ENCODE peak calls at places on chromosome 6, in ten cellular contexts. One of them, this sample, is unnamed.

GRCh38 chr6:137707590-137708360 is 159.3 kb upstream of the TNFAIP3 start:
- DNase-seq in brain microvascular endothelial cell: peak
- DNase-seq in suprapubic skin: no peak
- DNase-seq in uterus: peak
- DNase-seq in PC-3: peak
- DNase-seq in psoas muscle: peak
- DNase-seq in left lung: peak
- DNase-seq in glutamatergic neuron: peak
- DNase-seq in HL-60: no peak
- DNase-seq in mucosa of descending colon: peak
- DNase-seq in this sample: peak

GRCh38 chr6:34953084-34954025 is 64.3 kb downstream of the ANKS1A start:
- DNase-seq in glutamatergic neuron: no peak
- DNase-seq in uterus: no peak
- DNase-seq in psoas muscle: no peak
- DNase-seq in suprapubic skin: no peak
- DNase-seq in left lung: no peak
- DNase-seq in HL-60: no peak
- DNase-seq in PC-3: peak
- DNase-seq in mucosa of descending colon: no peak
- DNase-seq in brain microvascular endothelial cell: peak
- DNase-seq in this sample: peak

GRCh38 chr6:63537126-63537958 is 34.9 kb upstream of the LOC128125822 start:
- DNase-seq in mucosa of descending colon: no peak
- DNase-seq in suprapubic skin: no peak
- DNase-seq in PC-3: peak
- DNase-seq in psoas muscle: no peak
- DNase-seq in left lung: no peak
- DNase-seq in brain microvascular endothelial cell: no peak
- DNase-seq in glutamatergic neuron: no peak
- DNase-seq in uterus: no peak
- DNase-seq in HL-60: no peak
- DNase-seq in this sample: peak

GRCh38 chr6:157563611-157564284 is 182.8 kb downstream of the ZDHHC14 start:
- DNase-seq in brain microvascular endothelial cell: no peak
- DNase-seq in mucosa of descending colon: no peak
- DNase-seq in psoas muscle: no peak
- DNase-seq in PC-3: no peak
- DNase-seq in suprapubic skin: no peak
- DNase-seq in glutamatergic neuron: no peak
- DNase-seq in left lung: no peak
- DNase-seq in uterus: no peak
- DNase-seq in HL-60: no peak
- DNase-seq in this sample: no peak

GRCh38 chr6:11607381-11607780 is 69.8 kb downstream of the TMEM170B start:
- DNase-seq in mucosa of descending colon: no peak
- DNase-seq in brain microvascular endothelial cell: no peak
- DNase-seq in PC-3: no peak
- DNase-seq in psoas muscle: no peak
- DNase-seq in uterus: no peak
- DNase-seq in glutamatergic neuron: no peak
- DNase-seq in suprapubic skin: no peak
- DNase-seq in HL-60: no peak
- DNase-seq in left lung: no peak
- DNase-seq in this sample: no peak

GRCh38 chr6:164078551-164079274 is 664.2 kb downstream of the QKI start:
- DNase-seq in psoas muscle: no peak
- DNase-seq in glutamatergic neuron: no peak
- DNase-seq in suprapubic skin: no peak
- DNase-seq in mucosa of descending colon: no peak
- DNase-seq in brain microvascular endothelial cell: no peak
- DNase-seq in uterus: no peak
- DNase-seq in PC-3: no peak
- DNase-seq in left lung: no peak
- DNase-seq in HL-60: no peak
- DNase-seq in this sample: no peak

GRCh38 chr6:797479-798077 is 104.6 kb upstream of the EXOC2 start:
- DNase-seq in PC-3: peak
- DNase-seq in uterus: no peak
- DNase-seq in suprapubic skin: no peak
- DNase-seq in left lung: no peak
- DNase-seq in glutamatergic neuron: no peak
- DNase-seq in psoas muscle: no peak
- DNase-seq in HL-60: no peak
- DNase-seq in mucosa of descending colon: no peak
- DNase-seq in brain microvascular endothelial cell: peak
- DNase-seq in this sample: peak

GRCh38 chr6:44289726-44290125 is 19.5 kb downstream of the TMEM151B start:
- DNase-seq in mucosa of descending colon: no peak
- DNase-seq in left lung: no peak
- DNase-seq in psoas muscle: no peak
- DNase-seq in brain microvascular endothelial cell: no peak
- DNase-seq in HL-60: no peak
- DNase-seq in PC-3: no peak
- DNase-seq in uterus: no peak
- DNase-seq in glutamatergic neuron: no peak
- DNase-seq in suprapubic skin: no peak
- DNase-seq in this sample: no peak

DNA sequence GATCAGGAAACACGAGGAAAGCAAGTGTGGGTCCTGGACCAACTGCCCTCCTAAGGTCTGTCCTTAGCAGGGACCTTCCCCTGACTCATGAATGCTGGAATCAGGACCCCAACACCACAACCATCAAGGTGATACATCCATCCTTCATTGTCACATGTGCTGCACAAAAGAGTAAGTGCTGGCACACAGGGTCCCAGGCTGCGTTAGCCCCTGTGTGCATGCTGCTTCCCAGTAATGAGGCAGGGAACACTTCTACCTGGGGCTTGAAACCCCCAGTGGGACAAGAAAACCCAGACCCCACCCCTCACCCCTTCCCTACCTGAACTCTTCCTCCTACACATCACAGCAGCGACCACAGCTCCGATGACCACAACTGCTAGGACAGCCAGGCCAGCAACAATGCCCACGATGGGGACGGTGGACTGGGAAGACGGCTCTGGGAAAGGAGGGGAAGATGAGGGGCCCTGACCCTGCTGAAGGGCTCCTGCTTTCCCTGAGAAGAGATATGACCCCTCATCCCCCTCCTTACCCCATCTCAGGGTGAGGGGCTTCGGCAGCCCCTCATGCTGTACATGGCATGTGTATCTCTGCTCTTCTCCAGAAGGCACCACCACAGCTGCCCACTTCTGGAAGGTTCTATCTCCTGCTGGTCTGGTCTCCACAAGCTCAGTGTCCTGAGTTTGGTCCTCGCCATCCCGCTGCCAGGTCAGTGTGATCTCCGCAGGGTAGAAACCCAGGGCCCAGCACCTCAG is 2.0 kb downstream of the HLA-B start:
- DNase-seq in PC-3: no peak
- DNase-seq in brain microvascular endothelial cell: no peak
- DNase-seq in mucosa of descending colon: peak
- DNase-seq in suprapubic skin: no peak
- DNase-seq in psoas muscle: no peak
- DNase-seq in HL-60: peak
- DNase-seq in glutamatergic neuron: no peak
- DNase-seq in uterus: no peak
- DNase-seq in left lung: no peak
- DNase-seq in this sample: no peak
- TF ChIP-seq CTCF in PC-3: no peak
- TF ChIP-seq CTCF in brain microvascular endothelial cell: no peak
- TF ChIP-seq CTCF in mucosa of descending colon: no peak
- TF ChIP-seq CTCF in suprapubic skin: no peak
- TF ChIP-seq CTCF in psoas muscle: no peak
- TF ChIP-seq CTCF in HL-60: no peak
- TF ChIP-seq CTCF in glutamatergic neuron: no peak
- TF ChIP-seq CTCF in uterus: no peak
- TF ChIP-seq CTCF in left lung: no peak
- TF ChIP-seq CTCF in this sample: no peak

GRCh38 chr6:135182120-135182992 is 1.2 kb downstream of the MYB start:
- DNase-seq in suprapubic skin: no peak
- DNase-seq in mucosa of descending colon: peak
- DNase-seq in psoas muscle: peak
- DNase-seq in left lung: peak
- DNase-seq in uterus: no peak
- DNase-seq in brain microvascular endothelial cell: no peak
- DNase-seq in HL-60: peak
- DNase-seq in glutamatergic neuron: peak
- DNase-seq in PC-3: peak
- DNase-seq in this sample: no peak

GRCh38 chr6:135182993-135183531 is 2.0 kb downstream of the MYB start:
- DNase-seq in uterus: no peak
- DNase-seq in glutamatergic neuron: peak
- DNase-seq in left lung: peak
- DNase-seq in suprapubic skin: no peak
- DNase-seq in HL-60: no peak
- DNase-seq in PC-3: peak
- DNase-seq in brain microvascular endothelial cell: no peak
- DNase-seq in mucosa of descending colon: peak
- DNase-seq in psoas muscle: no peak
- DNase-seq in this sample: peak

GRCh38 chr6:135181333-135182119 is 418 bp downstream of the MYB start:
- DNase-seq in psoas muscle: no peak
- DNase-seq in uterus: no peak
- DNase-seq in left lung: no peak
- DNase-seq in HL-60: no peak
- DNase-seq in PC-3: no peak
- DNase-seq in suprapubic skin: no peak
- DNase-seq in glutamatergic neuron: no peak
- DNase-seq in mucosa of descending colon: peak
- DNase-seq in brain microvascular endothelial cell: no peak
- DNase-seq in this sample: peak

GRCh38 chr6:135185483-135185882 is 4.4 kb downstream of the MYB start:
- DNase-seq in left lung: no peak
- DNase-seq in suprapubic skin: no peak
- DNase-seq in HL-60: no peak
- DNase-seq in PC-3: no peak
- DNase-seq in uterus: no peak
- DNase-seq in psoas muscle: no peak
- DNase-seq in brain microvascular endothelial cell: no peak
- DNase-seq in mucosa of descending colon: no peak
- DNase-seq in glutamatergic neuron: no peak
- DNase-seq in this sample: peak

DNA sequence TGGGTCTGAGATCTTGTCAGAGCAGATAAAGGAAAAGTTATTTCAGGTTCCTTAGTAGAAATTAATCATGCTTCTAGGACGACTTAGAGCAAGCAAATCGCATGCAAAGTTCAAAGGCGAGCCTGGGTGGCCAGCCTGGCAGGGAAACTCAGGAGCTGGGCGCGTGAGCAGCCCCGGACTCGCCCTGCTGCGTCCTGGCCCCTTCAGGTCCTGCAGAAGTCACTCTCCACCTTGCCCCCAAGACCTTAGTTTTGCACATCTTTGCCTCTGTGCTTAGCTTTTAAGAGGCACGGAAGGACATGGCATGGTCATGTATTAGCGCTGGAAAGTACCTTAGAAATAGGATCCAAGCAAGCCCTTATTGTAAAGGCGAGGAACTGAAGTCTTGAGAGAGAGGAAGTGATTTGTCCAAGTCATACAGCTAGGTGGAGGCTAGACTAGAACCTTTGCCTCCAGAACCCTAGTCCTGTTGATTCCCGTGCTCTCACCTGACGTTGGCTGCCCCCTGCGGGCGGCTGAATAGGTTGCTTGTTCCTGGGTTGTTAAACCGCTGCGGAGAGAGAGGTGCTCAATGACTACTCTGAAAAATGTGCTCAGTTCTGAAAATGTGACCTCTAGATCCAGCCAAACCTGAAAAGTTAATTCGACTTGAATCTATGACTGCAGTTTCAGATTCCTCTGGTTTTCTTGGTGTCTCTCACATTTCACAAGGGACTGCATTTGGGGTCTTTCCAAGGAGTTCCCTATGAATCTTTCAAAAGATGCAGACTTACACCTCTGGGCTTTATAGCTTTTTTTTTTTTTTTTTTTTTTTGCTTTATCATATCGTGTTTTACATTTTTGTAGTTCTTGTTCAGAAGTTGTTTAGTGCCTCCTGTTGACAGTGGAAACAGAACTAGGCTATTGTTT is 2.7 kb downstream of the MYB start:
- DNase-seq in mucosa of descending colon: peak
- DNase-seq in brain microvascular endothelial cell: peak
- DNase-seq in left lung: peak
- DNase-seq in glutamatergic neuron: peak
- DNase-seq in psoas muscle: no peak
- DNase-seq in suprapubic skin: no peak
- DNase-seq in uterus: no peak
- DNase-seq in PC-3: peak
- DNase-seq in HL-60: peak
- DNase-seq in this sample: peak
- TF ChIP-seq CTCF in mucosa of descending colon: no peak
- TF ChIP-seq CTCF in brain microvascular endothelial cell: peak
- TF ChIP-seq CTCF in left lung: peak
- TF ChIP-seq CTCF in glutamatergic neuron: peak
- TF ChIP-seq CTCF in psoas muscle: peak
- TF ChIP-seq CTCF in suprapubic skin: peak
- TF ChIP-seq CTCF in uterus: no peak
- TF ChIP-seq CTCF in PC-3: peak
- TF ChIP-seq CTCF in HL-60: peak
- TF ChIP-seq CTCF in this sample: peak

GRCh38 chr6:162019311-162019710 is 708.3 kb downstream of the PRKN start:
- DNase-seq in psoas muscle: no peak
- DNase-seq in glutamatergic neuron: no peak
- DNase-seq in suprapubic skin: no peak
- DNase-seq in brain microvascular endothelial cell: no peak
- DNase-seq in left lung: no peak
- DNase-seq in HL-60: no peak
- DNase-seq in uterus: no peak
- DNase-seq in PC-3: no peak
- DNase-seq in mucosa of descending colon: no peak
- DNase-seq in this sample: no peak

GRCh38 chr6:162014069-162014811 is 713.3 kb downstream of the PRKN start:
- DNase-seq in PC-3: no peak
- DNase-seq in psoas muscle: no peak
- DNase-seq in brain microvascular endothelial cell: no peak
- DNase-seq in mucosa of descending colon: no peak
- DNase-seq in left lung: no peak
- DNase-seq in suprapubic skin: no peak
- DNase-seq in glutamatergic neuron: no peak
- DNase-seq in HL-60: no peak
- DNase-seq in uterus: no peak
- DNase-seq in this sample: no peak

GRCh38 chr6:162017551-162017950 is 710.0 kb downstream of the PRKN start:
- DNase-seq in PC-3: no peak
- DNase-seq in HL-60: no peak
- DNase-seq in psoas muscle: no peak
- DNase-seq in suprapubic skin: no peak
- DNase-seq in glutamatergic neuron: no peak
- DNase-seq in uterus: no peak
- DNase-seq in left lung: no peak
- DNase-seq in mucosa of descending colon: no peak
- DNase-seq in brain microvascular endothelial cell: no peak
- DNase-seq in this sample: no peak
- TF ChIP-seq CTCF in PC-3: no peak
- TF ChIP-seq CTCF in HL-60: no peak
- TF ChIP-seq CTCF in psoas muscle: no peak
- TF ChIP-seq CTCF in suprapubic skin: no peak
- TF ChIP-seq CTCF in glutamatergic neuron: no peak
- TF ChIP-seq CTCF in uterus: no peak
- TF ChIP-seq CTCF in left lung: no peak
- TF ChIP-seq CTCF in mucosa of descending colon: no peak
- TF ChIP-seq CTCF in brain microvascular endothelial cell: no peak
- TF ChIP-seq CTCF in this sample: no peak

DNA sequence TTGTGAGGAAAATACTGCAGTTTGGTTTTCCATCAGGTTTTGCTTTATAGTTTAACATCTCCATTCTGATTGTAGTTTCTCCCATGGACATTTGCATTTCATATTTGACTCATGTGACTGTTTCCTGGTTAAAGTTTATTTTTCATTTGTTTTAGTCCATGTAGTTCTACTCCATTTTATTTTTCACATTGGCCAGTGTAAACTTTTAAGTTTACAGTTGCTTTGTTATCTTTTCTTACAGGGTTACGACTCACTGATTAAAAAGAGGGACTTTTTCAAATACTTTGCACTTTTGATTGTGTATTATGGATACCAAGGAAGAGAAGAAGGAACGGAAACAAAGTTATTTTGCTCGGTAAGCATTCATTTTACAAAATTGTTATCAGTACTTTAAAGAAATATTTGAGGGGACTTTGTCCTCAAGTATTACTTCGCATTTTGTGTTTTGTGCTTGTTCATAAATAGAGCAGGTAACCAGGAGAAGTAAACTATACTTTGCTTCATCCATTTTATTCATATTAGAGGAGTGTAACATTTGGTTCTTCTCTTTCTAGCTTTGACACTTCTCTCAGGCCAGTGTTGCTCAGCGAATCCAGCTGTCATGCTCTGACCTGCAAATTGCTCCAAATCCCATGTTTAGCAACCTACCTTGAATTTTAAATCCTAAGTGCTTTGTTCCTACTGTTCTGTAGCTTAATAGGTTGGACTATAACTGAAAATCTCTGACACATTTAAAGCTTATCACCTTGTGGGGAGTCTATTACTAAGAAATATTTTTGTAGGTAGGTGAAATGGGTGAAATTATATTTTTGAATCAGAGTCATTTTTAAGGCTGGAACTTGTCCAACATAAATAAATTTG is 24.5 kb downstream of the NCOA7 start:
- DNase-seq in suprapubic skin: no peak
- DNase-seq in brain microvascular endothelial cell: no peak
- DNase-seq in psoas muscle: no peak
- DNase-seq in uterus: no peak
- DNase-seq in PC-3: no peak
- DNase-seq in left lung: no peak
- DNase-seq in HL-60: no peak
- DNase-seq in mucosa of descending colon: no peak
- DNase-seq in glutamatergic neuron: no peak
- DNase-seq in this sample: no peak
- TF ChIP-seq CTCF in suprapubic skin: no peak
- TF ChIP-seq CTCF in brain microvascular endothelial cell: no peak
- TF ChIP-seq CTCF in psoas muscle: no peak
- TF ChIP-seq CTCF in uterus: no peak
- TF ChIP-seq CTCF in PC-3: no peak
- TF ChIP-seq CTCF in left lung: no peak
- TF ChIP-seq CTCF in HL-60: no peak
- TF ChIP-seq CTCF in mucosa of descending colon: no peak
- TF ChIP-seq CTCF in glutamatergic neuron: no peak
- TF ChIP-seq CTCF in this sample: no peak

This sample was measured in epithelial cell of esophagus.